ENCODE peak calls at places on chromosomes 16 and 17, in five cellular contexts. Z is tibial nerve, R is left ventricle myocardium inferior, O is PC-3, X is hepatocyte. F is an unnamed sample.

GRCh38 chr17:47663997-47664941 is 14.6 kb downstream of the KPNB1 start:
- DNase-seq in Z (no peak), O (peak; percentile 85), R (no peak), X (peak; percentile 74), F (peak; percentile 47)

GRCh38 chr16:7742626-7743025 is 410.0 kb downstream of the RBFOX1 start:
- DNase-seq in Z (no peak), X (no peak), O (no peak), R (no peak), F (no peak)

GRCh38 chr17:2821868-2822267 is 25.6 kb downstream of the RAP1GAP2 start:
- DNase-seq in X (no peak), O (no peak), R (no peak), Z (no peak), F (no peak)

GRCh38 chr17:76097716-76098295 is 5.8 kb downstream of the EXOC7 start:
- DNase-seq in Z (no peak), X (no peak), R (no peak), O (no peak), F (no peak)

GRCh38 chr17:76981545-76982295 is 113.5 kb downstream of the MGAT5B start:
- DNase-seq in O (no peak), Z (no peak), X (no peak), R (no peak), F (no peak)

GRCh38 chr17:82748756-82749155 is 3.1 kb upstream of the TBCD start:
- DNase-seq in Z (no peak), X (no peak), R (no peak), O (no peak), F (no peak)

GRCh38 chr17:5049314-5049819 is 14.1 kb upstream of the SLC52A1 start:
- DNase-seq in Z (no peak), O (no peak), X (no peak), R (no peak), F (no peak)

GRCh38 chr16:56911771-56912541 is 20.0 kb upstream of the HERPUD1 start:
- DNase-seq in O (no peak), R (peak; percentile 23), X (no peak), Z (no peak), F (peak; percentile 31)

GRCh38 chr16:86344881-86345280 is 165.4 kb upstream of the FOXF1 start:
- DNase-seq in O (no peak), Z (no peak), X (no peak), R (no peak), F (no peak)
- H3K4me1 ChIP-seq in O (no peaks in the 10 kb centered on the region), Z (no peaks in the 10 kb centered on the region), X (peaks cover 26% of the 10 kb centered on the region), R (peaks cover 17% of the 10 kb centered on the region), F (peaks cover 16% of the 10 kb centered on the region)

GRCh38 chr17:3977387-3977786 is 13.2 kb upstream of the ATP2A3 start:
- DNase-seq in R (no peak), Z (no peak), X (no peak), O (no peak), F (no peak)

GRCh38 chr17:3979276-3979583 is 15.0 kb upstream of the ATP2A3 start:
- DNase-seq in Z (no peak), O (no peak), R (no peak), X (no peak), F (no peak)

GRCh38 chr17:3976675-3977171 is 12.5 kb upstream of the ATP2A3 start:
- DNase-seq in Z (no peak), X (no peak), R (peak; percentile 88), O (no peak), F (peak; percentile 89)

GRCh38 chr17:3980381-3980975 is 16.2 kb upstream of the ATP2A3 start:
- DNase-seq in R (no peak), X (no peak), O (no peak), Z (no peak), F (no peak)

GRCh38 chr17:3978421-3979275 is 14.4 kb upstream of the ATP2A3 start:
- DNase-seq in X (no peak), Z (no peak), O (peak; percentile 59), R (no peak), F (peak; percentile 67)
- H3K36me3 ChIP-seq in X (no peaks in the 10 kb centered on the region), Z (no peaks in the 10 kb centered on the region), O (no peaks in the 10 kb centered on the region), R (no peaks in the 10 kb centered on the region), F (no peaks in the 10 kb centered on the region)

DNA sequence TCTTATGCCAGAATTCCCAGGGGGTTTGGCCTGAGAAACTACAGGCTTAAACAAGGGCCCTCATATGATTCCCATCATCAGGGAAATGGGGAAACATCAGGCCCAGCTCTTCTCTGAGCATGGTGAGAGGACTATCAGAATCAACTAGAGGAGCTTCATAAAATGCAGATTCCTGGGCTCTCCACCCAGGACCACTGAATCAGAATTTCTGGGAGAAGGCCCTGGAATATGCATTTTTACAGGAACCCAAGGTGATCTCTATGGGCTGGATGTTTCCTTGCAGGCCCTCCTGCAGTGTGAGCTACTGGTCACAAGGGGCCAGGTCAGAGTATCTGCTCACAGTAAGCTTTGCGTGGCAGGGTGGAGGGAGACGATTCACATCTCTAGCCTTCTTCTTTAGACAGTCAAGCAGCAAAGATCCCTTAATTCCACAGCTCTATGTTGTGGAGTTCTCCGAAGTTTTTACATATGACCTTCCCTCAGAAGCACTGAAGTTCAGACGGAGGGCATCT is 38.8 kb upstream of the HOXB13 start:
- DNase-seq in Z (no peak), O (peak; percentile 37), R (no peak), X (no peak), F (no peak)
- TF ChIP-seq CTCF in Z (no peak), O (no peak), R (no peak), X (no peak), F (no peak)

GRCh38 chr17:38874505-38875419 is 4.9 kb downstream of the LASP1 start:
- DNase-seq in O (no peak), R (no peak), X (no peak), Z (no peak), F (peak; percentile 14)
- H3K4me1 ChIP-seq in O (peaks cover 36% of the 10 kb centered on the region), R (peaks cover 99% of the 10 kb centered on the region), X (peaks cover 66% of the 10 kb centered on the region), Z (peaks cover 2% of the 10 kb centered on the region), F (peaks cover 60% of the 10 kb centered on the region)

GRCh38 chr16:28869201-28869600 is 5.6 kb downstream of the SH2B1 start:
- DNase-seq in X (no peak), Z (no peak), O (no peak), R (no peak), F (no peak)
- H3K36me3 ChIP-seq in X (no peaks in the 10 kb centered on the region), Z (no peaks in the 10 kb centered on the region), O (peaks cover 16% of the 10 kb centered on the region), R (peaks cover 72% of the 10 kb centered on the region), F (peaks cover 75% of the 10 kb centered on the region)

GRCh38 chr16:8905795-8906591 is 23.8 kb downstream of the LITAFD start:
- DNase-seq in O (no peak), Z (no peak), R (no peak), X (no peak), F (no peak)
- TF ChIP-seq CTCF in O (peak; percentile 35), Z (no peak), R (no peak), X (peak; percentile 28), F (no peak)